ENCODE peak calls at places on chromosomes 5 and 9, in six cellular contexts. P is NB4, H is hepatocyte, F is HCT116, L is AG09309, E is GM23338. Q is an unnamed sample.

GRCh38 chr5:67578011-67578410 is 381.4 kb upstream of the CD180 start:
- DNase-seq in P (no peak), H (peak), F (no peak), L (no peak), E (no peak), Q (no peak)

GRCh38 chr9:83299094-83299493 is 236.2 kb upstream of the RASEF start:
- DNase-seq in P (no peak), H (no peak), F (no peak), L (no peak), E (no peak), Q (no peak)

GRCh38 chr9:131873891-131874440 is 134.1 kb upstream of the RAPGEF1 start:
- DNase-seq in P (no peak), H (no peak), F (no peak), L (no peak), E (peak), Q (no peak)

GRCh38 chr5:138948391-138949222 is 73.5 kb upstream of the LRRTM2 start:
- DNase-seq in P (no peak), H (no peak), F (no peak), L (no peak), E (no peak), Q (no peak)

GRCh38 chr9:95509851-95510529 is 6.8 kb downstream of the PTCH1 start:
- DNase-seq in P (no peak), H (no peak), F (no peak), L (no peak), E (no peak), Q (peak)

GRCh38 chr9:138007566-138008080 is 130.0 kb downstream of the CACNA1B start:
- DNase-seq in P (no peak), H (peak), F (no peak), L (no peak), E (no peak), Q (no peak)

GRCh38 chr5:27083763-27084420 is 45.5 kb upstream of the CDH9 start:
- DNase-seq in P (no peak), H (no peak), F (no peak), L (no peak), E (peak), Q (no peak)

GRCh38 chr9:106668534-106668933 is 194.4 kb upstream of the ZNF462 start:
- DNase-seq in P (no peak), H (no peak), F (no peak), L (no peak), E (peak), Q (no peak)

GRCh38 chr5:14816999-14817761 is 54.4 kb downstream of the ANKH start:
- DNase-seq in P (no peak), H (no peak), F (no peak), L (peak), E (no peak), Q (no peak)

GRCh38 chr5:1322955-1323802 is 21.7 kb downstream of the CLPTM1L start:
- DNase-seq in P (no peak), H (no peak), F (no peak), L (no peak), E (no peak), Q (peak)

GRCh38 chr5:168425997-168426863 is 60.0 kb upstream of the RARS1 start:
- DNase-seq in P (no peak), H (no peak), F (no peak), L (no peak), E (no peak), Q (no peak)

GRCh38 chr9:124040186-124040920 is 28.8 kb downstream of the LHX2 start:
- DNase-seq in P (peak), H (no peak), F (no peak), L (peak), E (peak), Q (no peak)

GRCh38 chr5:131757830-131758519 is 38.8 kb downstream of the FNIP1 start:
- DNase-seq in P (no peak), H (no peak), F (no peak), L (no peak), E (no peak), Q (no peak)

GRCh38 chr9:24436761-24437160 is 108.9 kb downstream of the IZUMO3 start:
- DNase-seq in P (no peak), H (no peak), F (no peak), L (no peak), E (peak), Q (peak)

GRCh38 chr5:173391031-173391430 is 62.8 kb upstream of the STC2 start:
- DNase-seq in P (no peak), H (no peak), F (no peak), L (no peak), E (no peak), Q (no peak)

GRCh38 chr5:178458140-178458539 is 132.1 kb downstream of the COL23A1 start:
- DNase-seq in P (no peak), H (no peak), F (no peak), L (no peak), E (no peak), Q (peak)

GRCh38 chr5:149264432-149265069 is 7.1 kb upstream of the AFAP1L1 start:
- DNase-seq in P (no peak), H (peak), F (peak), L (no peak), E (peak), Q (peak)

GRCh38 chr9:77063645-77064285 is 44.3 kb downstream of the FOXB2 start:
- DNase-seq in P (peak), H (peak), F (peak), L (peak), E (no peak), Q (no peak)

GRCh38 chr5:132506094-132506692 is 15.6 kb upstream of the IRF1 start:
- DNase-seq in P (peak), H (peak), F (peak), L (peak), E (peak), Q (no peak)

GRCh38 chr9:127954831-127955293 is 17.2 kb upstream of the DPM2 start:
- DNase-seq in P (no peak), H (no peak), F (no peak), L (no peak), E (no peak), Q (no peak)

GRCh38 chr5:125237026-125237425 is 490.6 kb upstream of the ZNF608 start:
- DNase-seq in P (no peak), H (no peak), F (no peak), L (no peak), E (peak), Q (peak)

GRCh38 chr5:129074903-129075302 is 19.6 kb upstream of the ISOC1 start:
- DNase-seq in P (no peak), H (no peak), F (no peak), L (no peak), E (no peak), Q (no peak)

GRCh38 chr5:6820851-6821479 is 107.7 kb downstream of the TENT4A start:
- DNase-seq in P (peak), H (peak), F (peak), L (no peak), E (peak), Q (peak)

GRCh38 chr9:80213613-80214012 is 641.8 kb downstream of the TLE4 start:
- DNase-seq in P (no peak), H (no peak), F (no peak), L (no peak), E (no peak), Q (no peak)

GRCh38 chr5:87048156-87048555 is 219.5 kb upstream of the RASA1 start:
- DNase-seq in P (peak), H (no peak), F (peak), L (no peak), E (no peak), Q (no peak)

GRCh38 chr9:130997925-130998595 is 10.9 kb upstream of the LAMC3 start:
- DNase-seq in P (peak), H (peak), F (peak), L (no peak), E (peak), Q (peak)

GRCh38 chr5:82635561-82636288 is 357.6 kb upstream of the RPS23 start:
- DNase-seq in P (no peak), H (peak), F (peak), L (no peak), E (no peak), Q (no peak)

GRCh38 chr5:72503888-72504491 is 3.2 kb downstream of the ZNF366 start:
- DNase-seq in P (peak), H (no peak), F (no peak), L (no peak), E (no peak), Q (no peak)

GRCh38 chr9:100011062-100011681 is 87.6 kb downstream of the ERP44 start:
- DNase-seq in P (peak), H (peak), F (peak), L (peak), E (peak), Q (peak)

GRCh38 chr5:176810687-176811501 is 535 bp downstream of the UNC5A start:
- DNase-seq in P (no peak), H (no peak), F (no peak), L (no peak), E (peak), Q (no peak)

GRCh38 chr9:34163439-34163838 is 15.4 kb upstream of the UBAP1 start:
- DNase-seq in P (peak), H (no peak), F (no peak), L (no peak), E (no peak), Q (no peak)

DNA sequence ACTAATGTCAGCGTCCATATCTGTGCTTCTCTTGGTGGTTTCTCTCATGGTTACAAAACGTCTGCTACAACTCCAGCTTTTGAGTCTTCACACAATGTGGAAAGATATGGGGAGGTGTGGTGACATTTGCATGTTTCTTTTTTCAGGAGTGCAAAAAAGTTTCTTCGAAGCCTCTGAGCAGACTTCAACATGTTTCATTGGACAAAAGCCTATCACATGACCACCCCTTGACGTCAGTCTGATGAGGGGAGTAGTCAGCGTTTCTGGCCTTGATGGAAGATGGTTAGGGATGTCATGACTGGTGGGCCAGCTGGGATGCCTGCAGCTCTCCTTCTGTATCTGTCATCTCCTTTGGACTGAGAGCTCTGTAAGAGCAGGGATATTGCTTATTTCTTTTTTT is 61.4 kb downstream of the PTPDC1 start:
- DNase-seq in P (no peak), H (no peak), F (no peak), L (no peak), E (no peak), Q (no peak)
- TF ChIP-seq CTCF in P (no peak), H (no peak), F (no peak), L (no peak), E (no peak), Q (no peak)

GRCh38 chr5:100694100-100694499 is 158.9 kb downstream of the FAM174A start:
- DNase-seq in P (peak), H (no peak), F (no peak), L (no peak), E (no peak), Q (no peak)

GRCh38 chr5:100693481-100693880 is 158.3 kb downstream of the FAM174A start:
- DNase-seq in P (no peak), H (no peak), F (no peak), L (no peak), E (no peak), Q (no peak)

GRCh38 chr5:100697970-100698369 is 162.8 kb downstream of the FAM174A start:
- DNase-seq in P (no peak), H (no peak), F (no peak), L (no peak), E (peak), Q (no peak)
- TF ChIP-seq CTCF in P (no peak), H (peak), F (peak), L (peak), E (peak), Q (peak)

DNA sequence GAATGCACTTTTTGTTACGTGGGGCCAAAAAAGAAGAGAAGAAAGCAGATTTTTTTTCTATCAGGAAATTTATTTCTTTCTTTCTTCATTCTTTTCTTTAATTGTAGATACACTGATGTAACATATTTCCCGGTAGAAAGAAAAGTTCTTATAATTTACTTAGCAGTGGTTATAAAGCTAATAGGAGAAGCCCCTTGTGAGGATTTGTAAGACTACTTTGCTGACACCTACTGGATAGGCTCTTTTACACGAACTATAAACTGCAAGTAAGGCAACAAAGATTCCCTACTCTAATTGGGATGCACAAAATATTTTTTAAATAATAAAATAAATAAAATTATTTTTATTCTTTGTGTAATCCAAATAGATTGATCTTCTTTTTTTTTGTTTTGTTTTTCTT is 284.4 kb downstream of the DNAH5 start:
- DNase-seq in P (peak), H (no peak), F (no peak), L (peak), E (peak), Q (no peak)
- TF ChIP-seq CTCF in P (no peak), H (peak), F (no peak), L (no peak), E (peak), Q (peak)

GRCh38 chr5:165508861-165509260 is 2003.4 kb downstream of the MAT2B start:
- DNase-seq in P (no peak), H (no peak), F (no peak), L (no peak), E (no peak), Q (no peak)
- TF ChIP-seq CTCF in P (no peak), H (no peak), F (no peak), L (no peak), E (no peak), Q (peak)

GRCh38 chr5:142358648-142359047 is 33.8 kb upstream of the SPRY4 start:
- DNase-seq in P (no peak), H (no peak), F (no peak), L (no peak), E (no peak), Q (no peak)
- TF ChIP-seq CTCF in P (no peak), H (no peak), F (no peak), L (no peak), E (no peak), Q (no peak)

GRCh38 chr5:83720805-83721431 is at the start of gene HAPLN1:
- DNase-seq in P (no peak), H (peak), F (no peak), L (no peak), E (peak), Q (peak)

GRCh38 chr5:83724001-83724400 is 3.3 kb upstream of the HAPLN1 start:
- DNase-seq in P (no peak), H (peak), F (no peak), L (no peak), E (no peak), Q (no peak)

GRCh38 chr5:83718936-83719495 is 1.6 kb downstream of the HAPLN1 start:
- DNase-seq in P (no peak), H (no peak), F (no peak), L (no peak), E (no peak), Q (no peak)

GRCh38 chr5:83724915-83725314 is 4.3 kb upstream of the HAPLN1 start:
- DNase-seq in P (no peak), H (no peak), F (no peak), L (no peak), E (peak), Q (no peak)

GRCh38 chr5:83721878-83722779 is 1.5 kb upstream of the HAPLN1 start:
- DNase-seq in P (no peak), H (peak), F (peak), L (peak), E (peak), Q (peak)
- TF ChIP-seq CTCF in P (no peak), H (peak), F (peak), L (peak), E (peak), Q (peak)

GRCh38 chr5:61009907-61010306 is 64.9 kb downstream of the NDUFAF2 start:
- DNase-seq in P (no peak), H (no peak), F (no peak), L (no peak), E (no peak), Q (no peak)

GRCh38 chr5:61010759-61011460 is 65.9 kb downstream of the NDUFAF2 start:
- DNase-seq in P (no peak), H (no peak), F (peak), L (no peak), E (peak), Q (peak)
- TF ChIP-seq CTCF in P (no peak), H (no peak), F (peak), L (peak), E (peak), Q (peak)

GRCh38 chr5:77374686-77375085 is 117.4 kb downstream of the WDR41 start:
- DNase-seq in P (no peak), H (no peak), F (no peak), L (no peak), E (no peak), Q (no peak)

GRCh38 chr5:77379558-77380061 is 112.5 kb downstream of the WDR41 start:
- DNase-seq in P (peak), H (no peak), F (no peak), L (no peak), E (no peak), Q (no peak)

GRCh38 chr5:77376624-77377023 is 115.5 kb downstream of the WDR41 start:
- DNase-seq in P (no peak), H (no peak), F (no peak), L (no peak), E (peak), Q (no peak)

DNA sequence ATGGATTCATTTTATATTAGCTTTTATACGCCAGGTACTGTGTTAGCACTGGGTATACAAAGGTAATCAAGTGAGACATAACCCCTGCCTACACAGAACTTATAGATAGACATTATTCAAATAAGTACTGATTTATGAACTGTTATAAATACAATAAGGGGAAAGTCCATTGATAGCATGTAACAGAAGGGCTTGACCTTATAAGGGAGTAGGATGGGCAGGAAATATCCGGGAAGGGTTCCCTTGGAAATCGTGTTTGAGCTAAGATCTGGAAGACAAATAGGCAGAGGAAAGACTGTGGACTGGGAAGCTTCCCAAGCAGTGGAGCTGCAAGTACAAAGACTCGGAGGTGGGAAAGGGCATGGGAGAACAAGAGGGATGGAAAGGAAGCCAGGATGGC is 111.5 kb downstream of the WDR41 start:
- DNase-seq in P (no peak), H (no peak), F (no peak), L (no peak), E (no peak), Q (no peak)
- TF ChIP-seq CTCF in P (no peak), H (no peak), F (no peak), L (no peak), E (no peak), Q (no peak)

GRCh38 chr9:102428305-102428704 is 566.8 kb upstream of the CYLC2 start:
- DNase-seq in P (no peak), H (no peak), F (no peak), L (no peak), E (no peak), Q (no peak)
- TF ChIP-seq CTCF in P (no peak), H (peak), F (no peak), L (no peak), E (no peak), Q (no peak)

Q was measured in endodermal cell.